ENCODE peak calls at places on chromosomes 12 and 14, in ten cellular contexts. I is right lobe of liver, G is endodermal cell, R is skeletal muscle cell, H is transverse colon, E is coronary artery, O is adrenal gland, T is heart left ventricle, W is aorta, Q is Karpas-422. U is an unnamed sample.

GRCh38 chr14:81452766-81453165 is 52.6 kb upstream of the STON2 start:
- DNase-seq in I (no peak), G (no peak), R (no peak), H (no peak), E (no peak), O (no peak), T (no peak), W (no peak), Q (no peak), U (peak; percentile 24)

GRCh38 chr12:89347325-89347829 is 4.9 kb downstream of the DUSP6 start:
- DNase-seq in I (no peak), G (no peak), R (no peak), H (no peak), E (no peak), O (no peak), T (no peak), W (no peak), Q (peak; percentile 56), U (no peak)

GRCh38 chr12:95102916-95103671 is 29.7 kb upstream of the NR2C1 start:
- DNase-seq in I (no peak), G (no peak), R (peak; percentile 56), H (peak; percentile 19), E (no peak), O (no peak), T (no peak), W (no peak), Q (peak; percentile 67), U (peak; percentile 60)

GRCh38 chr12:11840350-11840749 is 190.9 kb downstream of the ETV6 start:
- DNase-seq in I (no peak), G (peak; percentile 30), R (no peak), H (peak; percentile 44), E (no peak), O (no peak), T (no peak), W (no peak), Q (no peak), U (no peak)

GRCh38 chr12:93667672-93668071 is 9.5 kb upstream of the CRADD start:
- DNase-seq in I (no peak), G (no peak), R (peak; percentile 47), H (no peak), E (no peak), O (no peak), T (no peak), W (no peak), Q (no peak), U (no peak)

GRCh38 chr14:32629146-32629545 is 300.0 kb downstream of the AKAP6 start:
- DNase-seq in I (no peak), G (no peak), R (no peak), H (no peak), E (no peak), O (no peak), T (no peak), W (no peak), Q (no peak), U (peak; percentile 33)

GRCh38 chr12:51269174-51270066 is 795 bp downstream of the SMAGP start:
- DNase-seq in I (peak; percentile 77), G (peak; percentile 97), R (no peak), H (peak; percentile 84), E (no peak), O (peak; percentile 66), T (peak; percentile 45), W (peak; percentile 46), Q (no peak), U (no peak)

GRCh38 chr14:37824936-37825698 is 229.7 kb downstream of the TTC6 start:
- DNase-seq in I (no peak), G (no peak), R (no peak), H (no peak), E (no peak), O (no peak), T (no peak), W (no peak), Q (no peak), U (no peak)

DNA sequence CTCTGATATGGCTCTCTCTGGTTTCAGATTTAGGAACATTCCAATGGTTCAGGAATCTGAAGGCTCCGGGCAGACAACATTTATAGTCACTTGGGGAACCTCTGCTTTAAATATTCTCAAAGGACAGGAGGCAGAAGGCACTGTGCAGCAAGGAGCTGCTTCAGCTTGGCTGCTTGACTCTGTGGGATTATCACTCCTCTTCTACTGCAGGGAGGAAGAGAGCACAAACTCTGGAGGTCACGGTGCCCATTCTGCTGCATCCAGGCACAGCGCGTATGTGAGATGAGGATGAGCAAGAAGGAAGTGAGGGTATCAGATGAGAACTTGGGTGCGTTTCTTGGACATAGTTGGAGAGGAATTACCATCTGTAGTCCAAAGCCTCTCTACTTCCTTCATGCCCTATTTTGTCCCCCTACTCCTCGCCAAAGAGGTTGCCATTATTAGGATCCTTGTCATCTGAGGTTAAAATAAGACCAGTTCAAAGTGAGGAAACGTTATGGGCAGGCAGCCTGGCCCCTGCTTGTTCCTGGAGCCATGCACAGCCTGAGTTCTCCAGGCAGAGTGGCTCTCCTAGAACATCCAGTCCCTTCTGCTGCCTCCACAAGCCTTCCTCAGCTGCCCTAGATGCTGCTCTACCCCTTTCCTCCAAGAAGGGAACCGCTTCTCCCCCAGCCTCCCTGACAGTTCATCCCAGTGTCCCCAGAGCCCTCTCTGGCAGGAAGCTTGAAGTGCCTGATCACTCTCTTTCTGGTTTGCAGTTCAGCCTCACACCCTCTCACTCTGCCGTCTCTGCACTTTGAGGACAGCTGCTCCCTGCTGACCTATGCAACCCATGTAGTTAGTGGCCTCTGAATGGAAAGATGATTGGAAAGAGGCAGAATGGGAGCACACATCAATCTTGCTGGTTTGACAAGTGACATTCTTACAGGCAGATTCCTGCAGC is 12.5 kb downstream of the FGF6 start:
- DNase-seq in I (no peak), G (peak; percentile 73), R (no peak), H (no peak), E (peak; percentile 35), O (no peak), T (no peak), W (no peak), Q (no peak), U (no peak)
- H3K4me3 ChIP-seq in I (no peak overlapping the region), G (no peak overlapping the region), R (no peak overlapping the region), H (no peak overlapping the region), E (no peak overlapping the region), O (no peak overlapping the region), T (no peak overlapping the region), W (no peak overlapping the region), Q (no peak overlapping the region), U (no peak overlapping the region)

GRCh38 chr12:27009926-27010325 is 4.3 kb downstream of the TM7SF3 start:
- DNase-seq in I (no peak), G (no peak), R (no peak), H (no peak), E (no peak), O (no peak), T (no peak), W (no peak), Q (no peak), U (no peak)

GRCh38 chr12:27014085-27014858 is at the start of gene TM7SF3:
- DNase-seq in I (peak; percentile 98), G (peak; percentile 99), R (peak; percentile 49), H (peak; percentile 97), E (peak; percentile 95), O (peak; percentile 94), T (peak; percentile 94), W (peak; percentile 96), Q (peak; percentile 98), U (peak; percentile 89)

GRCh38 chr12:27012982-27013255 is 1.3 kb downstream of the TM7SF3 start:
- DNase-seq in I (no peak), G (no peak), R (no peak), H (no peak), E (no peak), O (no peak), T (no peak), W (no peak), Q (no peak), U (no peak)

GRCh38 chr12:27013606-27014084 is 539 bp downstream of the TM7SF3 start:
- DNase-seq in I (no peak), G (no peak), R (no peak), H (peak; percentile 10), E (no peak), O (no peak), T (no peak), W (no peak), Q (peak; percentile 65), U (peak; percentile 55)

DNA sequence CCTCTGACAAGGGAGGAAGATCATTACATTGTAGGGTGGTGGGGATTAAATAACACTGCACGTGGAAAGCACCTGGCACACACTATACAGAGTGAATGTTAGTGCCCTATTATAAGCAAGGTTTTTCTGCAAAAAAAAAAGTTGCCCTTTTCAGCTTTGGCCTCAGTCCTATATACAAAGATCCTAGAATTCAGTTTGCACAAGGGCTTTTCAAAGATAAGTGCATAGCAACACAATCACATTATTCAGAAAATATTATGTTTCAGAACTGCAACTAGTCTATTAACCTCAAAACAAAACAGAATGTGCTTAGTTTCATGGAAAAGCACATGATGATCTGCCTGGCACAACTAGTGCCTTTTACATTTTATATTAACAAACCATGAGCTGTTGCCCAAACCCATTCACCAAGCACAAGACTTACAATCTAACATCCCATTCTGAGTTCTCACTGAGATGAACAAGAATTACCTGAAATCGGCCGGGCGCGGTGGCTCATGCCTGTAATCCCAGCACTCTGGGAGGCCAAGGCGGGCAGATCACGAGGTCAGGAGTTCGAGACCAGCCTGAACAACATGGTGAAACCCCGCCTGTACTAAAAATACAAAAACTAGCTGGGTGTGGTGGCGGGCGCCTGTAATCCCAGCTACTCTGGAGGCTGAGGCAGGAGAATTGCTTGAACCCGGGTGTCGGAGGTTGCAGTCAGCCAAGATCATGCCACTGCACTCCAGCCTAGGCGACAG is 1.8 kb downstream of the TM7SF3 start:
- DNase-seq in I (no peak), G (no peak), R (no peak), H (no peak), E (no peak), O (no peak), T (no peak), W (no peak), Q (no peak), U (no peak)
- H3K4me3 ChIP-seq in I (no peak overlapping the region), G (no peak overlapping the region), R (no peak overlapping the region), H (no peak overlapping the region), E (peak overlapping the region; percentile 48), O (peak overlapping the region; percentile 77), T (no peak overlapping the region), W (peak overlapping the region; percentile 8), Q (peak overlapping the region; percentile 97), U (no peak overlapping the region)

GRCh38 chr12:127282786-127283565 is 984.0 kb upstream of the TMEM132C start:
- DNase-seq in I (no peak), G (no peak), R (peak; percentile 15), H (no peak), E (no peak), O (no peak), T (no peak), W (no peak), Q (no peak), U (no peak)
- H3K4me3 ChIP-seq in I (no peak overlapping the region), G (no peak overlapping the region), R (no peak overlapping the region), H (no peak overlapping the region), E (no peak overlapping the region), O (no peak overlapping the region), T (no peak overlapping the region), W (no peak overlapping the region), Q (no peak overlapping the region), U (no peak overlapping the region)

DNA sequence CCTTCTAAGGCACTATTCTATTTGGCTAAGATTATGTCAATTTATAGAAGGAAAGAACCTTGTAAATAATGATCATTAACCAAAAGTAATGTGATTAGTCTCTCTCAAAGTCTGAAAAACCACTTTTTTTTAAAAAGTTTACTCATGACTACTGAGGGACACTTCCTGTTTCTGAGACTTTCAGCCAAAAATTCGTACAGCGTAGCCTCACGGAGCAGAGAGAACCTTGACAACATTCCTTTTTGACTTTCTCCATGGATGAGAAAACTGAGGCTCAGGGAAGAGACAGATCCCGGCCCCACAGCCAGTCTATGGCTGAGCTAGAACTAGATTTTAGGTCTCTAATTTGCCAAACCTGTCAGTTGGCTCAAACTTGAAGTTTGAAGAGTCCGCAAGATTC is 68.2 kb downstream of the DAD1 start:
- DNase-seq in I (no peak), G (no peak), R (no peak), H (no peak), E (no peak), O (no peak), T (no peak), W (no peak), Q (no peak), U (no peak)
- H3K4me3 ChIP-seq in I (no peak overlapping the region), G (no peak overlapping the region), R (no peak overlapping the region), H (no peak overlapping the region), E (no peak overlapping the region), O (no peak overlapping the region), T (no peak overlapping the region), W (no peak overlapping the region), Q (no peak overlapping the region), U (no peak overlapping the region)